ENCODE peak calls at places on chromosomes 4 and X, in six cellular contexts. Q, E, X, W, F and T are unnamed samples.
A peak's percentile ranks its signal among the peaks of the same experiment; 100 is the strongest.

GRCh38 chrX:118189628-118190027 is 73.0 kb upstream of the KLHL13 start:
- DNase-seq in Q (peak; percentile 20), E (no peak), X (no peak), W (no peak), F (no peak), T (no peak)

GRCh38 chrX:75278991-75279390 is 5.1 kb downstream of the UPRT start:
- DNase-seq in Q (no peak), E (no peak), X (no peak), W (no peak), F (no peak), T (no peak)

GRCh38 chr4:183200453-183200852 is 101.4 kb downstream of the WWC2 start:
- DNase-seq in Q (peak; percentile 93), E (no peak), X (peak; percentile 44), W (peak; percentile 48), F (no peak), T (peak; percentile 19)

GRCh38 chrX:66163849-66164401 is at the start of gene HEPH:
- DNase-seq in Q (no peak), E (no peak), X (peak; percentile 65), W (no peak), F (no peak), T (peak; percentile 52)

GRCh38 chr4:186563761-186564160 is 8.4 kb upstream of the MTNR1A start:
- DNase-seq in Q (no peak), E (no peak), X (no peak), W (no peak), F (no peak), T (no peak)

GRCh38 chrX:1246816-1247215 is 21.8 kb upstream of the CSF2RA start:
- DNase-seq in Q (peak; percentile 56), E (peak; percentile 76), X (peak; percentile 72), W (peak; percentile 74), F (peak; percentile 92), T (peak; percentile 77)

GRCh38 chr4:169823685-169824084 is 65.9 kb upstream of the HPF1 start:
- DNase-seq in Q (peak; percentile 35), E (peak; percentile 33), X (peak; percentile 87), W (no peak), F (no peak), T (no peak)

GRCh38 chr4:183797041-183797444 is 108.1 kb upstream of the STOX2 start:
- DNase-seq in Q (peak; percentile 43), E (no peak), X (peak; percentile 35), W (peak; percentile 45), F (peak; percentile 79), T (peak; percentile 29)

GRCh38 chrX:115949900-115950822 is 220.4 kb upstream of the AGTR2 start:
- DNase-seq in Q (peak; percentile 85), E (peak; percentile 26), X (peak; percentile 64), W (no peak), F (peak; percentile 71), T (no peak)

GRCh38 chr4:55736605-55737183 is 82.9 kb upstream of the EXOC1L start:
- DNase-seq in Q (no peak), E (peak; percentile 5), X (no peak), W (no peak), F (no peak), T (no peak)

GRCh38 chrX:133246921-133247320 is 28.8 kb upstream of the TFDP3 start:
- DNase-seq in Q (no peak), E (no peak), X (no peak), W (no peak), F (no peak), T (no peak)

GRCh38 chr4:21191304-21191703 is 491.0 kb downstream of the PACRGL start:
- DNase-seq in Q (no peak), E (no peak), X (peak; percentile 17), W (no peak), F (no peak), T (no peak)

GRCh38 chrX:102711872-102712215 is 404 bp upstream of the GPRASP2 start:
- DNase-seq in Q (no peak), E (no peak), X (no peak), W (no peak), F (peak; percentile 71), T (no peak)

GRCh38 chr4:118845552-118846065 is 9.7 kb upstream of the SEC24D start:
- DNase-seq in Q (no peak), E (no peak), X (no peak), W (no peak), F (no peak), T (no peak)

GRCh38 chr4:118918388-118918787 is 29.7 kb downstream of the SYNPO2 start:
- DNase-seq in Q (no peak), E (no peak), X (no peak), W (no peak), F (no peak), T (no peak)

GRCh38 chrX:107758231-107758766 is 17.3 kb downstream of the TSC22D3 start:
- DNase-seq in Q (no peak), E (no peak), X (no peak), W (no peak), F (no peak), T (no peak)

GRCh38 chrX:69025802-69026301 is 139.4 kb downstream of the PJA1 start:
- DNase-seq in Q (no peak), E (no peak), X (no peak), W (no peak), F (no peak), T (no peak)

GRCh38 chr4:169397762-169398161 is 127.0 kb upstream of the SH3RF1 start:
- DNase-seq in Q (no peak), E (no peak), X (no peak), W (no peak), F (no peak), T (no peak)

GRCh38 chr4:158850800-158851644 is 82.2 kb downstream of the FNIP2 start:
- DNase-seq in Q (no peak), E (peak; percentile 35), X (no peak), W (no peak), F (no peak), T (no peak)

GRCh38 chr4:161642708-161643107 is 521.1 kb downstream of the FSTL5 start:
- DNase-seq in Q (no peak), E (no peak), X (no peak), W (no peak), F (no peak), T (no peak)

GRCh38 chr4:128649161-128649560 is 160.3 kb upstream of the JADE1 start:
- DNase-seq in Q (no peak), E (no peak), X (no peak), W (no peak), F (no peak), T (no peak)

GRCh38 chr4:156950090-156950489 is 21.5 kb downstream of the PDGFC start:
- DNase-seq in Q (no peak), E (no peak), X (no peak), W (no peak), F (no peak), T (no peak)
- H3K4me1 ChIP-seq in Q (peaks cover 70% of the 10 kb centered on the region), E (no peaks in the 10 kb centered on the region), X (peaks cover 7% of the 10 kb centered on the region), W (peaks cover 73% of the 10 kb centered on the region), F (no peaks in the 10 kb centered on the region), T (no peaks in the 10 kb centered on the region)

DNA sequence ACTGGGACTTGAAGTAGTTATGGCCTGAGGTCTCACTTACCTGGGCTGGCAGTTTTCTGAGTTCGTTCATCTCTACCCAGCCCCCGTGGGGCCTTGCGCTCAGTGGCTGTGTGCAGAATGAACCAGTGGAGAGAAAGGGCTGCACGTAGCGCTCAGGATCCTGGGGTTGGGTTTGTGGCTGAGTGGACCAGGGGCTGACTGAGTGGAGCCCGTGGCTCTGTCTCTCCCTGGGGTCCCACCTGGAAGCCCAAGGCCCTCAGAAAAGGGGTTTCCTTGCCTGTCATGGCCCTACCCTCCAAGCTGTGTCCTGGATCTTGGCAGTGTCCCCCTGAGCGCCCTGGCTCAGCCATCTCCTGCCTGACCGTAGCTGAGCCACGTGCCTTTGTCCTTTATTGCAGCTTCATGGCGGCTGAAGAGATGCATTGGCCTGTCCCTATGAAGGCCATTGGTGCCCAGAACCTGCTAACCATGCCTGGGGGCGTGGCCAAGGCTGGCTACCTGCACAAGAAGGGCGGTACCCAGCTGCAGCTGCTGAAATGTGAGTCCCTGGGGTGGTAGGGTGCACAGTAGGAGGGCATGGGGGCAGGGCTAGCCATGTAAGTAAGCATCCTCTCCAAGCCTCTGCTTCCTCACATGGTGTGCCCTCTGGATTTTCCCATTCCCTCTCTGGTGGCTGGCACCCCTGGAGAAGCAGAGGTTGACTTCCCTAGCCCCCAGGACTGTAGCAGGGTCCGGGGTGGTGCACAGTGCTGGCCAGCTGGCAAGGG is 23.2 kb upstream of the ADD1 start:
- DNase-seq in Q (no peak), E (no peak), X (no peak), W (peak; percentile 11), F (peak; percentile 67), T (no peak)
- H3K4me1 ChIP-seq in Q (peaks cover 7% of the 10 kb centered on the region), E (peaks cover 32% of the 10 kb centered on the region), X (no peaks in the 10 kb centered on the region), W (peaks cover 42% of the 10 kb centered on the region), F (peaks cover 46% of the 10 kb centered on the region), T (peaks cover 5% of the 10 kb centered on the region)

GRCh38 chr4:152103181-152103901 is 342.5 kb upstream of the GATB start:
- DNase-seq in Q (no peak), E (no peak), X (no peak), W (no peak), F (no peak), T (no peak)

GRCh38 chr4:152100378-152101201 is 339.8 kb upstream of the GATB start:
- DNase-seq in Q (no peak), E (peak; percentile 95), X (no peak), W (no peak), F (peak; percentile 84), T (no peak)

GRCh38 chr4:152104286-152104685 is 343.5 kb upstream of the GATB start:
- DNase-seq in Q (no peak), E (no peak), X (no peak), W (no peak), F (no peak), T (no peak)

GRCh38 chr4:152101546-152102183 is 340.9 kb upstream of the GATB start:
- DNase-seq in Q (no peak), E (no peak), X (no peak), W (no peak), F (no peak), T (no peak)

DNA sequence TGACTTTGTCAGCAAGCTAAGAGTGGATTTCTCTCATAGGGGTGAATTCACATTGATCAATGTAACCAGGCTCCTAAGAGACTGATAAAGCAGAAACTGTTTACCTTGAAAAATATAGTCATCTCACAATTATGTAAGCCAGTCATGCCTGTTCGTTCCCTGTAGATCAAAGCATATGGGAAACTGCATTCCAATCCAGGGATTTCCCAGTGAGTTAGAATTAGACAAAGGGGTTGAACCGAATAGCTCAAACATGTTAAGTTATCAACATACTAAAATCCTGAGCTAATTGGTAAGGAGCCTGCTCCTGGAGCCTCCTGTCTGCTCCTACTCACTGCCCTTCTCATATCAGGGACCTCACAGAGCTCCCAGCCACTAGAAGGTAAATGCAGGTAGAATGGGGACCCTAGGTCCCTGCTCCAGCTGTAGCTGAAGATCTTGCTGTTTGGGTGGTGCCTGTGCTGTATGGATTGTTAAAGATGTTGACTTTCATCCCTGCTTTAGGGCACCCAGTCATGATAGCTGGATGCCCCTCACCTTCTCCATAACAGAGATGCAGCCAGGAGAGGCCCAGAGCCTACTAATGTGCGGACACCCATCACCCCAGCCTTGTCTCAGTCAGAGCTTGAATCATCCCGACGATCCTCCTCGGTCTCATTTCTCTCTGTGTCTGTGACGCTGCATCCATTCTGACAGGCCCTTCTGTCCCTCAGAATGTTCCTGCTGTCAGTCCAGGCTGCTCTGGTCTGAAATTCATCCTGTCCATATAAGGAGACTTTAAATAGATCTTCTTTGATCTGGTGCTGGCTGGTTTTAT is 341.6 kb upstream of the GATB start:
- DNase-seq in Q (no peak), E (no peak), X (no peak), W (no peak), F (no peak), T (no peak)
- H3K4me1 ChIP-seq in Q (no peaks in the 10 kb centered on the region), E (peaks cover 93% of the 10 kb centered on the region), X (no peaks in the 10 kb centered on the region), W (peaks cover 59% of the 10 kb centered on the region), F (peaks cover 17% of the 10 kb centered on the region), T (no peaks in the 10 kb centered on the region)

DNA sequence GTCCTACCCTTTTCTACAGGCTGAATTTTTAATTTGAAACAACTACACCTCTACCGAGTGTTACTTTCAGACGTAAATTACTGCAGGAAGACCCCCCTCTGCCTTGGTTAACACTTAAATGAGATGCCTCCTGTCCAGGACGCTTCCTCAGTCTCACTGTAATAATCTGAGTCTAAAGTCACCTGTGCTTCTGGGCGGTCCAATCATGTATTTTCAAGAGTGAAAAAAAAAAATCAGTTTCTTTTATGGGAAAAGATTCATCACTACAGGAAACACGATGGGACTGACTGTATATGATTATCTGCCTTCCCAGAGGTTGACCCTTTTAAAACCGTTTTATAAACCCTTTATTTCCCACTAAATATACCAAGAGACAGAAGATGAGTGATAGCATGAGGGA is 776 bp downstream of the RBM47 start:
- DNase-seq in Q (no peak), E (no peak), X (no peak), W (no peak), F (no peak), T (peak; percentile 36)
- H3K4me1 ChIP-seq in Q (peaks cover 20% of the 10 kb centered on the region), E (peaks cover 8% of the 10 kb centered on the region), X (peaks cover 43% of the 10 kb centered on the region), W (peaks cover 12% of the 10 kb centered on the region), F (no peaks in the 10 kb centered on the region), T (no peaks in the 10 kb centered on the region)